ENCODE peak calls at places on chromosomes 2 and 18, in seven cellular contexts. One of them, this sample, is unnamed.
A peak's percentile ranks its signal among the peaks of the same experiment; 100 is the strongest.

GRCh38 chr2:205722538-205722878 is 40.2 kb downstream of the NRP2 start:
- DNase-seq in coronary artery: no peak
- DNase-seq in AG10803: no peak
- DNase-seq in WTC11: no peak
- DNase-seq in epithelial cell of esophagus: no peak
- DNase-seq in fibroblast of pulmonary artery: no peak
- DNase-seq in bronchial epithelial cell: no peak
- DNase-seq in this sample: no peak

GRCh38 chr2:26000561-26001211 is 18.4 kb upstream of the KIF3C start:
- DNase-seq in coronary artery: no peak
- DNase-seq in AG10803: no peak
- DNase-seq in WTC11: no peak
- DNase-seq in epithelial cell of esophagus: peak; percentile 53
- DNase-seq in fibroblast of pulmonary artery: no peak
- DNase-seq in bronchial epithelial cell: peak; percentile 70
- DNase-seq in this sample: no peak

GRCh38 chr18:55302337-55302833 is 285.6 kb downstream of the TCF4 start:
- DNase-seq in coronary artery: no peak
- DNase-seq in AG10803: peak; percentile 37
- DNase-seq in WTC11: no peak
- DNase-seq in epithelial cell of esophagus: no peak
- DNase-seq in fibroblast of pulmonary artery: no peak
- DNase-seq in bronchial epithelial cell: no peak
- DNase-seq in this sample: no peak

GRCh38 chr2:44598731-44599529 is 237.2 kb downstream of the CAMKMT start:
- DNase-seq in coronary artery: no peak
- DNase-seq in AG10803: no peak
- DNase-seq in WTC11: no peak
- DNase-seq in epithelial cell of esophagus: peak; percentile 16
- DNase-seq in fibroblast of pulmonary artery: no peak
- DNase-seq in bronchial epithelial cell: no peak
- DNase-seq in this sample: no peak

GRCh38 chr2:5915926-5916325 is 223.7 kb downstream of the SOX11 start:
- DNase-seq in coronary artery: no peak
- DNase-seq in AG10803: peak; percentile 10
- DNase-seq in WTC11: peak; percentile 66
- DNase-seq in epithelial cell of esophagus: peak; percentile 0
- DNase-seq in fibroblast of pulmonary artery: no peak
- DNase-seq in bronchial epithelial cell: no peak
- DNase-seq in this sample: peak; percentile 39

GRCh38 chr2:105836341-105836740 is 91.6 kb downstream of the NCK2 start:
- DNase-seq in coronary artery: no peak
- DNase-seq in AG10803: no peak
- DNase-seq in WTC11: no peak
- DNase-seq in epithelial cell of esophagus: no peak
- DNase-seq in fibroblast of pulmonary artery: no peak
- DNase-seq in bronchial epithelial cell: no peak
- DNase-seq in this sample: no peak

GRCh38 chr2:176642074-176642473 is 372.8 kb downstream of the MTX2 start:
- DNase-seq in coronary artery: no peak
- DNase-seq in AG10803: peak; percentile 82
- DNase-seq in WTC11: no peak
- DNase-seq in epithelial cell of esophagus: peak; percentile 61
- DNase-seq in fibroblast of pulmonary artery: no peak
- DNase-seq in bronchial epithelial cell: peak; percentile 78
- DNase-seq in this sample: no peak

GRCh38 chr2:181077128-181077709 is 96.8 kb downstream of the UBE2E3 start:
- DNase-seq in coronary artery: no peak
- DNase-seq in AG10803: peak; percentile 58
- DNase-seq in WTC11: no peak
- DNase-seq in epithelial cell of esophagus: peak; percentile 62
- DNase-seq in fibroblast of pulmonary artery: peak; percentile 77
- DNase-seq in bronchial epithelial cell: peak; percentile 55
- DNase-seq in this sample: peak; percentile 4

GRCh38 chr2:107278672-107279071 is 392.7 kb upstream of the ST6GAL2 start:
- DNase-seq in coronary artery: no peak
- DNase-seq in AG10803: no peak
- DNase-seq in WTC11: no peak
- DNase-seq in epithelial cell of esophagus: no peak
- DNase-seq in fibroblast of pulmonary artery: no peak
- DNase-seq in bronchial epithelial cell: no peak
- DNase-seq in this sample: no peak

GRCh38 chr2:106129592-106129991 is 64.5 kb downstream of the UXS1 start:
- DNase-seq in coronary artery: no peak
- DNase-seq in AG10803: no peak
- DNase-seq in WTC11: no peak
- DNase-seq in epithelial cell of esophagus: no peak
- DNase-seq in fibroblast of pulmonary artery: no peak
- DNase-seq in bronchial epithelial cell: no peak
- DNase-seq in this sample: no peak

GRCh38 chr2:68251855-68252406 is 401 bp downstream of the PPP3R1 start:
- DNase-seq in coronary artery: peak; percentile 74
- DNase-seq in AG10803: no peak
- DNase-seq in WTC11: peak; percentile 40
- DNase-seq in epithelial cell of esophagus: peak; percentile 22
- DNase-seq in fibroblast of pulmonary artery: no peak
- DNase-seq in bronchial epithelial cell: no peak
- DNase-seq in this sample: peak; percentile 69

GRCh38 chr2:62379576-62379975 is 126.4 kb downstream of the TMEM17 start:
- DNase-seq in coronary artery: no peak
- DNase-seq in AG10803: no peak
- DNase-seq in WTC11: no peak
- DNase-seq in epithelial cell of esophagus: no peak
- DNase-seq in fibroblast of pulmonary artery: no peak
- DNase-seq in bronchial epithelial cell: no peak
- DNase-seq in this sample: no peak

GRCh38 chr2:163752252-163752651 is 16.4 kb upstream of the FIGN start:
- DNase-seq in coronary artery: no peak
- DNase-seq in AG10803: no peak
- DNase-seq in WTC11: no peak
- DNase-seq in epithelial cell of esophagus: peak; percentile 68
- DNase-seq in fibroblast of pulmonary artery: no peak
- DNase-seq in bronchial epithelial cell: peak; percentile 53
- DNase-seq in this sample: no peak

GRCh38 chr2:201467666-201468065 is 16.1 kb downstream of the STRADB start:
- DNase-seq in coronary artery: no peak
- DNase-seq in AG10803: no peak
- DNase-seq in WTC11: no peak
- DNase-seq in epithelial cell of esophagus: no peak
- DNase-seq in fibroblast of pulmonary artery: no peak
- DNase-seq in bronchial epithelial cell: peak; percentile 30
- DNase-seq in this sample: no peak

GRCh38 chr2:212357606-212358005 is 181.0 kb downstream of the ERBB4 start:
- DNase-seq in coronary artery: no peak
- DNase-seq in AG10803: no peak
- DNase-seq in WTC11: no peak
- DNase-seq in epithelial cell of esophagus: no peak
- DNase-seq in fibroblast of pulmonary artery: no peak
- DNase-seq in bronchial epithelial cell: no peak
- DNase-seq in this sample: no peak

GRCh38 chr2:151809073-151809383 is 19.2 kb downstream of the ARL5A start:
- DNase-seq in coronary artery: no peak
- DNase-seq in AG10803: no peak
- DNase-seq in WTC11: no peak
- DNase-seq in epithelial cell of esophagus: no peak
- DNase-seq in fibroblast of pulmonary artery: no peak
- DNase-seq in bronchial epithelial cell: no peak
- DNase-seq in this sample: no peak

GRCh38 chr2:208854717-208855116 is 448.1 kb downstream of the PTH2R start:
- DNase-seq in coronary artery: no peak
- DNase-seq in AG10803: no peak
- DNase-seq in WTC11: peak; percentile 16
- DNase-seq in epithelial cell of esophagus: no peak
- DNase-seq in fibroblast of pulmonary artery: no peak
- DNase-seq in bronchial epithelial cell: no peak
- DNase-seq in this sample: no peak

GRCh38 chr2:59490192-59490591 is 1063.3 kb downstream of the BCL11A start:
- DNase-seq in coronary artery: no peak
- DNase-seq in AG10803: no peak
- DNase-seq in WTC11: no peak
- DNase-seq in epithelial cell of esophagus: no peak
- DNase-seq in fibroblast of pulmonary artery: no peak
- DNase-seq in bronchial epithelial cell: no peak
- DNase-seq in this sample: no peak

GRCh38 chr2:64937341-64938230 is 51.6 kb upstream of the SLC1A4 start:
- DNase-seq in coronary artery: no peak
- DNase-seq in AG10803: no peak
- DNase-seq in WTC11: no peak
- DNase-seq in epithelial cell of esophagus: no peak
- DNase-seq in fibroblast of pulmonary artery: no peak
- DNase-seq in bronchial epithelial cell: no peak
- DNase-seq in this sample: no peak

GRCh38 chr2:64936809-64937208 is 52.4 kb upstream of the SLC1A4 start:
- DNase-seq in coronary artery: no peak
- DNase-seq in AG10803: no peak
- DNase-seq in WTC11: no peak
- DNase-seq in epithelial cell of esophagus: no peak
- DNase-seq in fibroblast of pulmonary artery: no peak
- DNase-seq in bronchial epithelial cell: no peak
- DNase-seq in this sample: no peak

GRCh38 chr2:64931536-64932326 is 57.5 kb upstream of the SLC1A4 start:
- DNase-seq in coronary artery: no peak
- DNase-seq in AG10803: no peak
- DNase-seq in WTC11: no peak
- DNase-seq in epithelial cell of esophagus: no peak
- DNase-seq in fibroblast of pulmonary artery: no peak
- DNase-seq in bronchial epithelial cell: no peak
- DNase-seq in this sample: no peak

GRCh38 chr2:64932327-64933216 is 56.6 kb upstream of the SLC1A4 start:
- DNase-seq in coronary artery: no peak
- DNase-seq in AG10803: no peak
- DNase-seq in WTC11: no peak
- DNase-seq in epithelial cell of esophagus: no peak
- DNase-seq in fibroblast of pulmonary artery: no peak
- DNase-seq in bronchial epithelial cell: no peak
- DNase-seq in this sample: no peak

GRCh38 chr2:64934530-64934929 is 54.7 kb upstream of the SLC1A4 start:
- DNase-seq in coronary artery: no peak
- DNase-seq in AG10803: no peak
- DNase-seq in WTC11: no peak
- DNase-seq in epithelial cell of esophagus: peak; percentile 78
- DNase-seq in fibroblast of pulmonary artery: no peak
- DNase-seq in bronchial epithelial cell: peak; percentile 71
- DNase-seq in this sample: no peak
- TF ChIP-seq CTCF in coronary artery: no peak
- TF ChIP-seq CTCF in AG10803: no peak
- TF ChIP-seq CTCF in WTC11: no peak
- TF ChIP-seq CTCF in epithelial cell of esophagus: no peak
- TF ChIP-seq CTCF in fibroblast of pulmonary artery: no peak
- TF ChIP-seq CTCF in bronchial epithelial cell: no peak
- TF ChIP-seq CTCF in this sample: no peak

DNA sequence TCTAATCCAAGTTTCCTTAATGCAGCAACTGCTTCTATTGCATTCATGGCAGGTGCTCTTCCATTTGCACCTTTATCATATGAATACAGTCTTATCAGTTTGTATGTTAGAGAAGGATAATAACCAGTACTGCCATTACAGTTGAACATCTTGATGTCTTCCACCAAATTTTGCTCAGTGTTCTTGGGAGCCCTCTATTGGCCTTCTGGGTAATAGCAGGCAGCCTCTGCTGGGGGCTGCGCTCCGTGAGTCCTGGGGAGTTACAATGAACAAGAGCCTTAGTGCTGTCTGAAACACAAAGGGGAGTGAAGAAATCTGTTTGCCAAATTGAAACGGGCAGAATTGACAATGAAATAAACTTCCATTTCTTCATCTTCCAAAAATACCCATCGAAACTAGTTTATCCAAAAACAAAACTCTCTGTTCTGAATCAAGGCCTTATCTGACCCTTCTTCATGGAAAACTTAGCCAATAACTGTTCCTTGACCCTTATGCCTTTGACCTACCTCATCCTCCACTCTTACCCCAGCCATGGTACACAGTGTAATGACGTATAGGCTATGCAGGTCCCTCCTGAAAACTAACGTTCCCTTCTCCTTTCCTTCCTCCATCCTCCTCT is 79.9 kb downstream of the ALK start:
- DNase-seq in coronary artery: no peak
- DNase-seq in AG10803: peak; percentile 33
- DNase-seq in WTC11: peak; percentile 54
- DNase-seq in epithelial cell of esophagus: peak; percentile 34
- DNase-seq in fibroblast of pulmonary artery: peak; percentile 42
- DNase-seq in bronchial epithelial cell: peak; percentile 42
- DNase-seq in this sample: peak; percentile 47
- TF ChIP-seq CTCF in coronary artery: peak; percentile 42
- TF ChIP-seq CTCF in AG10803: peak; percentile 98
- TF ChIP-seq CTCF in WTC11: peak; percentile 77
- TF ChIP-seq CTCF in epithelial cell of esophagus: peak; percentile 99
- TF ChIP-seq CTCF in fibroblast of pulmonary artery: peak; percentile 97
- TF ChIP-seq CTCF in bronchial epithelial cell: peak; percentile 83
- TF ChIP-seq CTCF in this sample: peak; percentile 88

GRCh38 chr2:218961229-218961628 is 1.8 kb downstream of the CDK5R2 start:
- DNase-seq in coronary artery: no peak
- DNase-seq in AG10803: no peak
- DNase-seq in WTC11: no peak
- DNase-seq in epithelial cell of esophagus: no peak
- DNase-seq in fibroblast of pulmonary artery: no peak
- DNase-seq in bronchial epithelial cell: no peak
- DNase-seq in this sample: no peak

GRCh38 chr2:218958276-218958675 is 1.2 kb upstream of the CDK5R2 start:
- DNase-seq in coronary artery: no peak
- DNase-seq in AG10803: no peak
- DNase-seq in WTC11: no peak
- DNase-seq in epithelial cell of esophagus: no peak
- DNase-seq in fibroblast of pulmonary artery: no peak
- DNase-seq in bronchial epithelial cell: no peak
- DNase-seq in this sample: no peak

GRCh38 chr2:218960196-218961165 is 1.0 kb downstream of the CDK5R2 start:
- DNase-seq in coronary artery: no peak
- DNase-seq in AG10803: no peak
- DNase-seq in WTC11: no peak
- DNase-seq in epithelial cell of esophagus: no peak
- DNase-seq in fibroblast of pulmonary artery: no peak
- DNase-seq in bronchial epithelial cell: no peak
- DNase-seq in this sample: peak; percentile 21

GRCh38 chr2:218959141-218959731 is at the start of gene CDK5R2:
- DNase-seq in coronary artery: no peak
- DNase-seq in AG10803: peak; percentile 61
- DNase-seq in WTC11: peak; percentile 96
- DNase-seq in epithelial cell of esophagus: peak; percentile 80
- DNase-seq in fibroblast of pulmonary artery: peak; percentile 86
- DNase-seq in bronchial epithelial cell: peak; percentile 72
- DNase-seq in this sample: peak; percentile 96

GRCh38 chr2:218959761-218960195 is 312 bp downstream of the CDK5R2 start:
- DNase-seq in coronary artery: no peak
- DNase-seq in AG10803: no peak
- DNase-seq in WTC11: no peak
- DNase-seq in epithelial cell of esophagus: no peak
- DNase-seq in fibroblast of pulmonary artery: no peak
- DNase-seq in bronchial epithelial cell: no peak
- DNase-seq in this sample: no peak
- TF ChIP-seq CTCF in coronary artery: no peak
- TF ChIP-seq CTCF in AG10803: no peak
- TF ChIP-seq CTCF in WTC11: no peak
- TF ChIP-seq CTCF in epithelial cell of esophagus: no peak
- TF ChIP-seq CTCF in fibroblast of pulmonary artery: no peak
- TF ChIP-seq CTCF in bronchial epithelial cell: no peak
- TF ChIP-seq CTCF in this sample: no peak

DNA sequence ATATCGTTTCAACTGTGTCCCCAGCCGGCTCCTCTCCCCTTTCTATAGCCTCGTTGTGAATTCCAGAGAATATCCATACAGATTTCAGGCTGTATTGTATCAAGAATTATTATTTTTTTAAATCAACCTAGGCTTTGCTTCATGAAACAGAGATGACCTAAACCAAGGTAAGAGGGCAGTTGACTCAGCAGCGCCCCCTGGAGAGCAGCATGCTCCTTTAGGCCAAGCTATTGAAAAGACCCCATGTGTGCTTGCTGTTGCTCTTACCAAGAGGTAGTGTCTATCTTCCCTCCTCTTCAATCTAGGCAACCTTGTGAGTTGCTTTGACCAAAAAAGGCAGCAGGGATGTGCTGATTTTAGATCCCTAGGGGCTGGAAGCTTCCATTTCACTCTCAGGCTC is 426.7 kb upstream of the SMIM21 start:
- DNase-seq in coronary artery: no peak
- DNase-seq in AG10803: no peak
- DNase-seq in WTC11: peak; percentile 74
- DNase-seq in epithelial cell of esophagus: no peak
- DNase-seq in fibroblast of pulmonary artery: no peak
- DNase-seq in bronchial epithelial cell: no peak
- DNase-seq in this sample: no peak
- TF ChIP-seq CTCF in coronary artery: no peak
- TF ChIP-seq CTCF in AG10803: peak; percentile 37
- TF ChIP-seq CTCF in WTC11: peak; percentile 83
- TF ChIP-seq CTCF in epithelial cell of esophagus: peak; percentile 8
- TF ChIP-seq CTCF in fibroblast of pulmonary artery: no peak
- TF ChIP-seq CTCF in bronchial epithelial cell: no peak
- TF ChIP-seq CTCF in this sample: no peak

This sample was measured in nephron progenitor cell.